ENCODE peak calls at places on chromosomes 1 and 21, in nine cellular contexts. X is tibial artery, R is tibial nerve, E is GM23248, M is fibroblast of lung, C is transverse colon, B is cardiac muscle cell, O is aorta, I is right lobe of liver. H is an unnamed sample.

GRCh38 chr1:238558156-238558555 is 667.4 kb upstream of the ZP4 start:
- DNase-seq in X (no peak), R (no peak), E (peak), M (peak), C (no peak), B (no peak), O (no peak), I (no peak), H (no peak)

GRCh38 chr1:170864238-170864637 is 71.1 kb upstream of the MROH9 start:
- DNase-seq in X (peak), R (peak), E (peak), M (peak), C (no peak), B (no peak), O (peak), I (no peak), H (peak)

GRCh38 chr1:205440476-205441317 is 15.1 kb downstream of the BLACAT1 start:
- DNase-seq in X (peak), R (peak), E (peak), M (peak), C (peak), B (peak), O (no peak), I (no peak), H (peak)

GRCh38 chr21:25412090-25412489 is 195.2 kb downstream of the MRPL39 start:
- DNase-seq in X (no peak), R (no peak), E (no peak), M (peak), C (no peak), B (no peak), O (no peak), I (no peak), H (no peak)

GRCh38 chr1:159924791-159925712 is at the start of gene TAGLN2:
- DNase-seq in X (peak), R (peak), E (peak), M (peak), C (peak), B (peak), O (peak), I (peak), H (peak)

GRCh38 chr1:66764994-66765578 is 12.8 kb downstream of the DYNLT5 start:
- DNase-seq in X (peak), R (peak), E (peak), M (peak), C (peak), B (peak), O (no peak), I (no peak), H (no peak)

GRCh38 chr1:200873116-200873670 is 412 bp downstream of the GPR25 start:
- DNase-seq in X (no peak), R (no peak), E (peak), M (no peak), C (no peak), B (no peak), O (no peak), I (no peak), H (peak)

GRCh38 chr1:7781923-7782495 is 2.1 kb upstream of the PER3 start:
- DNase-seq in X (no peak), R (no peak), E (no peak), M (no peak), C (peak), B (no peak), O (no peak), I (peak), H (no peak)

GRCh38 chr1:60279798-60280197 is 206.2 kb upstream of the C1orf87 start:
- DNase-seq in X (no peak), R (no peak), E (peak), M (peak), C (no peak), B (no peak), O (no peak), I (no peak), H (no peak)

GRCh38 chr1:110235839-110236682 is 25.9 kb downstream of the KCNC4 start:
- DNase-seq in X (no peak), R (no peak), E (peak), M (peak), C (no peak), B (no peak), O (no peak), I (no peak), H (no peak)

GRCh38 chr1:54413295-54413694 is 7.1 kb upstream of the SSBP3 start:
- DNase-seq in X (no peak), R (no peak), E (peak), M (peak), C (peak), B (no peak), O (peak), I (no peak), H (peak)

GRCh38 chr1:206935491-206936067 is 10.7 kb downstream of the PIGR start:
- DNase-seq in X (no peak), R (no peak), E (peak), M (no peak), C (peak), B (peak), O (peak), I (peak), H (no peak)

GRCh38 chr1:224852901-224853568 is 76.4 kb upstream of the DNAH14 start:
- DNase-seq in X (no peak), R (peak), E (peak), M (peak), C (no peak), B (peak), O (no peak), I (no peak), H (no peak)

GRCh38 chr1:47754221-47754620 is 243.0 kb downstream of the TRABD2B start:
- DNase-seq in X (no peak), R (no peak), E (no peak), M (no peak), C (no peak), B (no peak), O (no peak), I (no peak), H (no peak)

GRCh38 chr1:235011599-235012435 is 116.8 kb downstream of the TOMM20 start:
- DNase-seq in X (no peak), R (no peak), E (peak), M (peak), C (peak), B (no peak), O (peak), I (peak), H (no peak)

GRCh38 chr1:29415156-29415830 is 179.0 kb downstream of the PTPRU start:
- DNase-seq in X (no peak), R (no peak), E (no peak), M (peak), C (no peak), B (peak), O (no peak), I (no peak), H (no peak)

GRCh38 chr1:201531551-201532425 is 7.1 kb upstream of the NAV1 start:
- DNase-seq in X (no peak), R (no peak), E (peak), M (no peak), C (no peak), B (no peak), O (no peak), I (no peak), H (peak)

GRCh38 chr1:245698860-245699259 is 544.1 kb downstream of the KIF26B start:
- DNase-seq in X (no peak), R (no peak), E (no peak), M (no peak), C (no peak), B (no peak), O (no peak), I (no peak), H (no peak)

GRCh38 chr1:110896090-110896489 is 23.1 kb downstream of the CD53 start:
- DNase-seq in X (no peak), R (no peak), E (no peak), M (no peak), C (no peak), B (no peak), O (no peak), I (no peak), H (no peak)

GRCh38 chr1:115676498-115677171 is 34.9 kb downstream of the VANGL1 start:
- DNase-seq in X (no peak), R (no peak), E (no peak), M (peak), C (no peak), B (no peak), O (no peak), I (no peak), H (no peak)

GRCh38 chr1:87113313-87113712 is 198.9 kb downstream of the HS2ST1 start:
- DNase-seq in X (peak), R (peak), E (peak), M (peak), C (no peak), B (no peak), O (peak), I (no peak), H (peak)

GRCh38 chr21:42531771-42532170 is 18.1 kb downstream of the SLC37A1 start:
- DNase-seq in X (no peak), R (no peak), E (no peak), M (no peak), C (no peak), B (no peak), O (no peak), I (no peak), H (no peak)

GRCh38 chr21:32611471-32611997 is 643 bp downstream of the CFAP298 start:
- DNase-seq in X (no peak), R (no peak), E (peak), M (peak), C (peak), B (peak), O (peak), I (no peak), H (no peak)

GRCh38 chr1:218878369-218878768 is 295.3 kb upstream of the LYPLAL1 start:
- DNase-seq in X (no peak), R (no peak), E (peak), M (peak), C (no peak), B (no peak), O (no peak), I (no peak), H (no peak)

GRCh38 chr1:25099343-25099951 is 132.9 kb downstream of the SYF2 start:
- DNase-seq in X (peak), R (no peak), E (no peak), M (peak), C (peak), B (no peak), O (peak), I (no peak), H (no peak)

GRCh38 chr1:203126866-203127671 is 457 bp upstream of the ADORA1 start:
- DNase-seq in X (no peak), R (no peak), E (peak), M (peak), C (no peak), B (no peak), O (no peak), I (no peak), H (no peak)

GRCh38 chr1:214549604-214550338 is 1.6 kb downstream of the PTPN14 start:
- DNase-seq in X (no peak), R (no peak), E (peak), M (peak), C (no peak), B (no peak), O (no peak), I (no peak), H (no peak)

GRCh38 chr1:231926340-231926739 is 299.8 kb downstream of the DISC1 start:
- DNase-seq in X (no peak), R (no peak), E (no peak), M (no peak), C (no peak), B (no peak), O (no peak), I (no peak), H (no peak)

GRCh38 chr1:198846506-198847010 is 207.7 kb downstream of the PTPRC start:
- DNase-seq in X (no peak), R (no peak), E (no peak), M (peak), C (no peak), B (no peak), O (no peak), I (no peak), H (no peak)

GRCh38 chr1:54742262-54742661 is 22.1 kb downstream of the PARS2 start:
- DNase-seq in X (no peak), R (no peak), E (peak), M (no peak), C (no peak), B (no peak), O (no peak), I (no peak), H (no peak)

GRCh38 chr1:54403808-54404261 is 2.4 kb downstream of the SSBP3 start:
- DNase-seq in X (no peak), R (no peak), E (peak), M (peak), C (no peak), B (no peak), O (no peak), I (peak), H (no peak)

GRCh38 chr1:231037585-231038517 is 2.2 kb downstream of the FAM89A start:
- DNase-seq in X (no peak), R (no peak), E (no peak), M (peak), C (no peak), B (no peak), O (no peak), I (no peak), H (no peak)

GRCh38 chr21:29187939-29188338 is 57.5 kb downstream of the MAP3K7CL start:
- DNase-seq in X (no peak), R (no peak), E (peak), M (peak), C (no peak), B (no peak), O (no peak), I (peak), H (peak)
- H3K27ac ChIP-seq in X (no peak), R (no peak), E (peak), M (no peak), C (no peak), B (no peak), O (no peak), I (peak), H (no peak)

GRCh38 chr1:23957096-23957495 is 2.5 kb upstream of the PNRC2 start:
- DNase-seq in X (no peak), R (no peak), E (no peak), M (no peak), C (peak), B (no peak), O (no peak), I (no peak), H (no peak)
- H3K27ac ChIP-seq in X (no peak), R (no peak), E (no peak), M (no peak), C (peak), B (no peak), O (no peak), I (no peak), H (no peak)

DNA sequence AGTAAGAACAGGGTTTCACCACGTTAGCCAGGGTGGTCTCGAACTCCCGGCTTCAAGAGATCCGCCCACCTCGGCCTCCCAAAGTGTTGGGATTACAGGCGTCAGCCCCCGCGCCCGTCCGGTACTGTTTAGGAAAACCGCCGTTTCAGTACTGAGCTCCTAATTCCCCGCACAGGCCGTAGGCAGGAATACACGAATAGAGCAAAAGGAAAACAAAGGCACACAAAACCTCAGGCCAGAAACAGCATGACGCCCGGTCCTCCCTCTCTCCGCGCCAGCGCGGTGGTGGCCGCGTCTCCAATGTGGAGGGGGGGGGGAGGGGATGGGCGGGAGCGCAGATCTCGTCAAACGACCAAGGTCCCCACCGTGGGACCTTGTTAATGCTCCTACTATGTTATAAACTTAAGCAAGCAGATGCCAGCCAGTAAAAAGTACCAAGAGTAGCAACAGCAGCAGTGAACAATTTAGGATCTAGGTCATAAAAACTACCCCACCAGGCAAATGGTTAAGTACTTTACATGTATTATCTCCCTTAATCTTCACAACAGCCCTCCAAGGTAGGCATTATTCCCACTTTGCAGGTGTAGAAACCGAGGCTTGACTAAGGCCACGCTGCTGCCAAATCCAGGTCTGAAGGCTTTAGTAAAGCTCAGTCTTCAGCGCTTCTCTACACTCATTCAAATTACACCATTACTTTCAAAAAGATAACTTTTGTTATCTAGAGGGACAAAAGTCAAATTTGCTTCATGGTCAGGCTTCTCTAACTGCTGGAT is 722 bp upstream of the ADAR start:
- DNase-seq in X (peak), R (peak), E (peak), M (peak), C (peak), B (peak), O (peak), I (no peak), H (peak)
- H3K27ac ChIP-seq in X (peak), R (peak), E (peak), M (peak), C (peak), B (peak), O (peak), I (peak), H (peak)

DNA sequence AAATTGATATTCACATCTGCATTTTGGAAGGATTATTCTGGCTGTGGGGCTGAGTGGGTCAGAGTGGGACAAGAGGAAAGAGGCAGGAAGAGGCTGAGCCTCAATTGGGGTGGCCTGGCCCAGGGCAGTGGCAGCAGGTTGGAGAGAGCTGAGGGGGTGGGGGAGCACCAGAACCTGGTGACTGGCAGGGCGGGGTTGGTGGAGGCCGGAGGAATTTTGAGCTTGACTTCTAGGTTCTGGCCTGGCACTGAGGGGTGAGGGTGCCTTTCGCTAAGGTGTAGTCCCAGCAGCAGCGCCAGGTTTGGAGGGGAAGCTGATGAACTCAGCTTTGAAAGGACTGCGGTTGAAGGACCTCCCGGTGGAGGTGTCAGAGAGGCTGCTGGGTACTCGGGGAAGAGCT is 33.6 kb upstream of the KDM4A start:
- DNase-seq in X (no peak), R (no peak), E (no peak), M (no peak), C (no peak), B (no peak), O (no peak), I (no peak), H (peak)
- H3K27ac ChIP-seq in X (no peak), R (no peak), E (no peak), M (no peak), C (no peak), B (no peak), O (no peak), I (no peak), H (no peak)